ENCODE peak calls at places on chromosome X, in five cellular contexts. H is skeletal muscle cell, U is M059J, C is type B pancreatic cell, S is NCI-H1048. Q is an unnamed sample.

GRCh38 chrX:19514791-19515614 is at the start of gene MAP3K15:
- DNase-seq in H (no peak), U (peak), C (no peak), S (no peak), Q (no peak)

GRCh38 chrX:115642895-115643530 is 82.0 kb downstream of the PLS3 start:
- DNase-seq in H (no peak), U (peak), C (no peak), S (no peak), Q (peak)

GRCh38 chrX:22314692-22315091 is 42.0 kb downstream of the CBLL2 start:
- DNase-seq in H (no peak), U (peak), C (no peak), S (no peak), Q (no peak)

GRCh38 chrX:101759000-101759399 is 99.3 kb upstream of the ARMCX2 start:
- DNase-seq in H (no peak), U (peak), C (no peak), S (no peak), Q (no peak)

GRCh38 chrX:71941771-71942170 is 31.1 kb downstream of the NHSL2 start:
- DNase-seq in H (peak), U (peak), C (no peak), S (no peak), Q (peak)

GRCh38 chrX:130212371-130212770 is 40.6 kb downstream of the RAB33A start:
- DNase-seq in H (no peak), U (no peak), C (no peak), S (no peak), Q (no peak)

GRCh38 chrX:154487518-154488290 is 1.3 kb upstream of the UBL4A start:
- DNase-seq in H (no peak), U (no peak), C (peak), S (no peak), Q (no peak)

GRCh38 chrX:8913665-8914409 is 112.7 kb upstream of the FAM9A start:
- DNase-seq in H (peak), U (peak), C (no peak), S (no peak), Q (peak)

GRCh38 chrX:17655232-17656034 is 81.9 kb upstream of the SCML1 start:
- DNase-seq in H (no peak), U (no peak), C (no peak), S (no peak), Q (no peak)

GRCh38 chrX:119614776-119615175 is 8.6 kb upstream of the NKRF start:
- DNase-seq in H (no peak), U (no peak), C (no peak), S (no peak), Q (no peak)

Q was measured in mucosa of gallbladder.